ENCODE peak calls at places on chromosomes 3 and 15, in seven cellular contexts. U is astrocyte of the spinal cord; V is CD4-positive, alpha-beta T cell; P is choroid plexus epithelial cell; H is pancreas; D is astrocyte of the cerebellum; O is tibial artery. K is an unnamed sample.

GRCh38 chr3:197015790-197016705 is 13.6 kb downstream of the MELTF start:
- DNase-seq in O (no peak), P (no peak), U (no peak), H (no peak), V (no peak), D (no peak), K (no peak)

GRCh38 chr3:186107148-186108105 is 1.5 kb downstream of the ETV5 start:
- DNase-seq in V (peak; percentile 66), U (peak; percentile 81), D (peak; percentile 45), O (peak; percentile 76), P (peak; percentile 78), H (peak; percentile 64), K (peak; percentile 57)

GRCh38 chr3:172127929-172128580 is 88.7 kb downstream of the FNDC3B start:
- DNase-seq in P (no peak), O (no peak), D (no peak), U (no peak), H (no peak), V (no peak), K (no peak)

GRCh38 chr3:149393355-149394165 is 16.1 kb upstream of the TM4SF1 start:
- DNase-seq in V (no peak), D (peak; percentile 65), U (peak; percentile 81), H (peak; percentile 71), O (peak; percentile 81), P (peak; percentile 93), K (peak; percentile 70)

GRCh38 chr3:160381470-160381869 is 17.6 kb downstream of the IFT80 start:
- DNase-seq in V (no peak), D (no peak), P (peak; percentile 50), H (no peak), O (no peak), U (no peak), K (no peak)

GRCh38 chr15:77817434-77817833 is 184.7 kb upstream of the LINGO1 start:
- DNase-seq in O (no peak), U (no peak), H (no peak), V (no peak), D (no peak), P (no peak), K (no peak)

GRCh38 chr3:177977381-177978158 is 558.7 kb upstream of the KCNMB2 start:
- DNase-seq in O (no peak), D (peak; percentile 69), U (peak; percentile 91), P (peak; percentile 94), V (no peak), H (no peak), K (no peak)

GRCh38 chr3:183301937-183302580 is 49.0 kb downstream of the B3GNT5 start:
- DNase-seq in H (no peak), D (no peak), O (no peak), U (peak; percentile 36), V (no peak), P (peak; percentile 61), K (no peak)

GRCh38 chr3:194871143-194871863 is 185.6 kb downstream of the FAM43A start:
- DNase-seq in D (peak; percentile 39), H (peak; percentile 75), U (peak; percentile 90), P (peak; percentile 94), O (peak; percentile 75), V (no peak), K (peak; percentile 16)

GRCh38 chr3:170410428-170411029 is 8.1 kb upstream of the CLDN11 start:
- DNase-seq in P (peak; percentile 71), D (no peak), U (peak; percentile 42), V (no peak), O (no peak), H (no peak), K (no peak)

GRCh38 chr3:74349035-74349434 is 265.4 kb downstream of the CNTN3 start:
- DNase-seq in P (no peak), H (no peak), U (no peak), D (no peak), O (no peak), V (no peak), K (no peak)

GRCh38 chr15:58546066-58546591 is 114.3 kb downstream of the LIPC start:
- DNase-seq in H (peak; percentile 49), O (no peak), P (no peak), D (no peak), V (no peak), U (no peak), K (no peak)

GRCh38 chr15:69782809-69783208 is 314.9 kb downstream of the TLE3 start:
- DNase-seq in D (no peak), V (no peak), P (no peak), O (no peak), H (no peak), U (no peak), K (no peak)

GRCh38 chr15:88022711-88023110 is 233.8 kb downstream of the NTRK3 start:
- DNase-seq in U (no peak), D (no peak), V (no peak), H (no peak), O (no peak), P (no peak), K (no peak)

GRCh38 chr15:56792211-56792610 is 58.9 kb upstream of the ZNF280D start:
- DNase-seq in V (no peak), H (no peak), O (no peak), U (no peak), P (no peak), D (no peak), K (no peak)

GRCh38 chr3:187914231-187914630 is 169.0 kb upstream of the BCL6 start:
- DNase-seq in V (no peak), H (no peak), D (no peak), O (no peak), P (no peak), U (no peak), K (no peak)

GRCh38 chr15:39066677-39067076 is 502.1 kb upstream of the RASGRP1 start:
- DNase-seq in V (no peak), H (no peak), O (no peak), D (no peak), P (no peak), U (no peak), K (no peak)

GRCh38 chr3:112327371-112327951 is 5.5 kb upstream of the CD200 start:
- DNase-seq in P (peak; percentile 89), D (peak; percentile 50), O (no peak), V (no peak), U (peak; percentile 63), H (no peak), K (peak; percentile 26)

GRCh38 chr15:88243895-88244787 is 12.4 kb downstream of the NTRK3 start:
- DNase-seq in V (no peak), O (no peak), D (no peak), P (peak; percentile 47), U (peak; percentile 5), H (no peak), K (peak; percentile 51)

GRCh38 chr3:167941234-167941995 is 154.3 kb downstream of the GOLIM4 start:
- DNase-seq in O (peak; percentile 72), V (no peak), H (no peak), D (peak; percentile 77), P (peak; percentile 91), U (peak; percentile 93), K (peak; percentile 24)

GRCh38 chr3:124759666-124760401 is 29.6 kb downstream of the UMPS start:
- DNase-seq in P (no peak), D (no peak), O (no peak), U (no peak), H (no peak), V (no peak), K (no peak)

GRCh38 chr15:45377630-45378148 is 655 bp downstream of the GATM start:
- DNase-seq in D (no peak), P (peak; percentile 1), O (peak; percentile 68), H (peak; percentile 71), U (no peak), V (no peak), K (no peak)

GRCh38 chr3:70539908-70540307 is 227.5 kb upstream of the MDFIC2 start:
- DNase-seq in P (no peak), H (no peak), V (no peak), O (no peak), U (no peak), D (no peak), K (no peak)
- TF ChIP-seq CTCF in P (peak; percentile 35), H (no peak), V (no peak), O (no peak), U (peak; percentile 32), D (no peak), K (no peak)

GRCh38 chr15:66757030-66757429 is 55.0 kb downstream of the SMAD6 start:
- DNase-seq in U (no peak), D (no peak), P (no peak), H (no peak), O (no peak), V (no peak), K (no peak)
- TF ChIP-seq CTCF in U (no peak), D (no peak), P (no peak), H (no peak), O (no peak), V (no peak), K (no peak)

GRCh38 chr3:14370719-14371572 is 31.5 kb upstream of the SLC6A6 start:
- DNase-seq in V (no peak), O (no peak), U (no peak), D (no peak), P (no peak), H (no peak), K (no peak)

GRCh38 chr3:14373753-14374376 is 28.5 kb upstream of the SLC6A6 start:
- DNase-seq in U (no peak), P (no peak), O (no peak), D (no peak), V (no peak), H (no peak), K (no peak)

GRCh38 chr3:14372587-14372986 is 29.8 kb upstream of the SLC6A6 start:
- DNase-seq in D (no peak), U (no peak), V (no peak), P (no peak), O (no peak), H (no peak), K (no peak)

GRCh38 chr3:14369675-14370669 is 32.4 kb upstream of the SLC6A6 start:
- DNase-seq in P (no peak), D (no peak), O (no peak), H (peak; percentile 68), U (no peak), V (no peak), K (peak; percentile 21)

DNA sequence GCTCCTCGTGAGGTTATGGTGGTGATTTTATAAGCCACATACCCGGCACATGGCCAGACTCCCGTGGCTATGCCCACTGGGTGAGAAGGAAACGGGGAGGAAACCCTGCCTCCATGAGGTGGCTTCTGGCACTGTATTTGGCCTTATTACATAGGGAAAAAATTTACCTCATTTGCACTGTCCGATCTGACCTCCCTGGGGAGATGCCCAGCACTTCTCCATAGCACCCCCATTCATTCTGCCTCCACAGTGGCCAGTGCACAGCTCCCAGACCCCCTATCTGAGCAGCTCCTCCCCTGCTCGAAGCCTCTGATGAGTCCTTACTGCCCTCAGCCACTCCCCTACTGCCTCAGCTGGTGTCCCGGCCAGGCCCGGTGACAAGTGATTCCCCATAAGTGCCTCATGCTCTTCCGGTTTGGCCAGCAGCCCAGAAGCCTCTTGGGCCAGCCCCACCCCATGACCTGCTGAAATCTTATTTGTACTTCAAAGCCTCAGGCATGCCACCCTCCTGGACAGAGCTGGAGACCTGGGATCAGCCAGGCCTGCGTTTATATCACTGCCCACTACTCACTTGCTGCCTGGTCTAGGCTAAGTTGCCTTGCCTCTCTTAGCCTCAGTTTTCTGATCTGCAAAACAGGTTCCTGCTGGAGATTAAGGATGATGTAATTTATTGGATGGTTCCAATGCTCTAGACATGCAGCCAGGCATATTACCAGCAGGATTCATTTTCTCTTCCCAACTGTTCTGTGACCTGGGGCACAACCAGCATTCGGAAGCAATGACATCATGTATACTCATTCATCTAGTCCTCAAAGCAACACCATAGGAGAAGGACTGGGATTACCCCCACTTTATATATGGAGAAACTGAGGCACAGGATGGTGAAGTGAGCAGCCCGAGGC is 30.6 kb upstream of the SLC6A6 start:
- DNase-seq in D (no peak), U (peak; percentile 52), V (no peak), H (peak; percentile 68), P (peak; percentile 42), O (peak; percentile 82), K (no peak)
- TF ChIP-seq CTCF in D (peak; percentile 7), U (no peak), V (no peak), H (no peak), P (peak; percentile 11), O (no peak), K (no peak)

GRCh38 chr3:28791713-28792255 is 443.2 kb upstream of the AZI2 start:
- DNase-seq in H (no peak), D (no peak), U (peak; percentile 48), P (peak; percentile 28), V (no peak), O (no peak), K (no peak)
- TF ChIP-seq CTCF in H (no peak), D (no peak), U (no peak), P (no peak), V (no peak), O (no peak), K (no peak)